ENCODE peak calls at places on chromosomes 13 and 19, in four cellular contexts. V is cardiac muscle cell, H is activated B cell treated with CpG ODN at 0.5 μM for 24 hours, K is Peyer's patch. L is an unnamed sample.

GRCh38 chr13:49976314-49977258 is 20.3 kb upstream of the TRIM13 start:
- DNase-seq in V (peak), H (peak), K (peak), L (peak)

GRCh38 chr13:35785563-35786327 is 309.3 kb upstream of the MAB21L1 start:
- DNase-seq in V (no peak), H (no peak), K (no peak), L (no peak)

GRCh38 chr13:83881917-83882625 is at the start of gene SLITRK1:
- DNase-seq in V (peak), H (no peak), K (no peak), L (peak)

GRCh38 chr19:55046975-55047622 is 9.0 kb upstream of the GP6 start:
- DNase-seq in V (no peak), H (no peak), K (no peak), L (no peak)

GRCh38 chr13:109874444-109874920 is 88.1 kb upstream of the IRS2 start:
- DNase-seq in V (no peak), H (no peak), K (no peak), L (no peak)

GRCh38 chr19:47039239-47039874 is 9.1 kb downstream of the TMEM160 start:
- DNase-seq in V (no peak), H (no peak), K (no peak), L (no peak)

GRCh38 chr13:24222756-24223155 is 62.2 kb downstream of the SPATA13 start:
- DNase-seq in V (no peak), H (no peak), K (no peak), L (no peak)

GRCh38 chr13:59690857-59691500 is 472.7 kb downstream of the DIAPH3 start:
- DNase-seq in V (no peak), H (no peak), K (no peak), L (no peak)

GRCh38 chr19:13430790-13431582 is 75.3 kb downstream of the CACNA1A start:
- DNase-seq in V (peak), H (peak), K (no peak), L (peak)

GRCh38 chr19:3963458-3964255 is 7.2 kb downstream of the DAPK3 start:
- DNase-seq in V (no peak), H (no peak), K (no peak), L (no peak)

GRCh38 chr13:46844431-46844830 is 47.5 kb upstream of the ESD start:
- DNase-seq in V (no peak), H (no peak), K (no peak), L (no peak)

GRCh38 chr19:52211926-52212571 is 22.2 kb downstream of the PPP2R1A start:
- DNase-seq in V (no peak), H (no peak), K (no peak), L (no peak)

GRCh38 chr13:69828527-69828926 is 279.1 kb upstream of the ATXN8OS start:
- DNase-seq in V (no peak), H (no peak), K (no peak), L (no peak)

GRCh38 chr13:102922184-102922583 is 76.4 kb downstream of the ERCC5 start:
- DNase-seq in V (no peak), H (no peak), K (no peak), L (no peak)

GRCh38 chr13:30790592-30790991 is 55.2 kb downstream of the ALOX5AP start:
- DNase-seq in V (no peak), H (no peak), K (no peak), L (no peak)

GRCh38 chr19:45049073-45049736 is 10.4 kb downstream of the CLASRP start:
- DNase-seq in V (no peak), H (no peak), K (no peak), L (no peak)

GRCh38 chr13:75612354-75612753 is 23.8 kb upstream of the LMO7 start:
- DNase-seq in V (no peak), H (no peak), K (no peak), L (no peak)

GRCh38 chr19:11295665-11296245 is at the start of gene TSPAN16:
- DNase-seq in V (no peak), H (no peak), K (no peak), L (no peak)

GRCh38 chr19:42441047-42441440 is 1.7 kb downstream of the CXCL17 start:
- DNase-seq in V (no peak), H (no peak), K (no peak), L (no peak)

GRCh38 chr13:41465215-41465907 is 8.0 kb downstream of the RGCC start:
- DNase-seq in V (peak), H (peak), K (peak), L (no peak)

GRCh38 chr19:2887391-2887914 is 13.3 kb upstream of the ZNF57 start:
- DNase-seq in V (peak), H (peak), K (no peak), L (peak)
- TF ChIP-seq CTCF in V (peak), H (no peak), K (peak), L (peak)

GRCh38 chr19:56120371-56121179 is 520 bp downstream of the ZNF787 start:
- DNase-seq in V (peak), H (peak), K (peak), L (peak)
- TF ChIP-seq CTCF in V (peak), H (no peak), K (peak), L (no peak)

GRCh38 chr13:33541962-33542308 is 256.4 kb upstream of the STARD13 start:
- DNase-seq in V (no peak), H (no peak), K (no peak), L (no peak)

GRCh38 chr13:33542309-33543088 is 256.9 kb upstream of the STARD13 start:
- DNase-seq in V (peak), H (peak), K (peak), L (peak)

GRCh38 chr13:33543089-33543459 is 257.5 kb upstream of the STARD13 start:
- DNase-seq in V (no peak), H (no peak), K (no peak), L (no peak)

GRCh38 chr13:33544308-33544707 is 258.8 kb upstream of the STARD13 start:
- DNase-seq in V (no peak), H (no peak), K (no peak), L (no peak)

DNA sequence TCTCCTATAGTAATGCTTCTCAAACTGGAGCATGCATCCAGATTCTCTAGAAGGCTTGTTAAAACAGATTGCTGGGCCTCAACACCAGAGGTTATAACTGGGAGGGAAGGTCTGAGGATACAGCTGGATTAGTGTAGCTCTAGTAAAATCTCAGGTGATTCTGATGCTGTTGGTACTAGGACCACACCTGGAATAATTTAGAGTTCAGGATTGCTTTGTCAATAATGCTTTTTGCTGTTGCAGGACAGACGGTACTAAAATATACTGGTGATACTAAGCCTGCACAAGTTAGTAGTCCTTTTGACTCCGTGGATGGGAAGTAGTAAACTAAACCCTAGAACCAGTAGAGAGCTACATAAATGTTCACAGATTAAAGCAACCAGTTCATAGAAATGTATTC is 258.1 kb upstream of the STARD13 start:
- DNase-seq in V (no peak), H (no peak), K (no peak), L (no peak)
- TF ChIP-seq CTCF in V (no peak), H (no peak), K (no peak), L (no peak)

GRCh38 chr13:42815686-42816085 is 34.3 kb downstream of the FAM216B start:
- DNase-seq in V (peak), H (no peak), K (no peak), L (no peak)

GRCh38 chr13:42814868-42815267 is 33.5 kb downstream of the FAM216B start:
- DNase-seq in V (peak), H (no peak), K (no peak), L (no peak)

GRCh38 chr13:42820450-42820849 is 39.1 kb downstream of the FAM216B start:
- DNase-seq in V (peak), H (no peak), K (no peak), L (no peak)

GRCh38 chr13:42819712-42820111 is 38.3 kb downstream of the FAM216B start:
- DNase-seq in V (peak), H (no peak), K (no peak), L (no peak)

DNA sequence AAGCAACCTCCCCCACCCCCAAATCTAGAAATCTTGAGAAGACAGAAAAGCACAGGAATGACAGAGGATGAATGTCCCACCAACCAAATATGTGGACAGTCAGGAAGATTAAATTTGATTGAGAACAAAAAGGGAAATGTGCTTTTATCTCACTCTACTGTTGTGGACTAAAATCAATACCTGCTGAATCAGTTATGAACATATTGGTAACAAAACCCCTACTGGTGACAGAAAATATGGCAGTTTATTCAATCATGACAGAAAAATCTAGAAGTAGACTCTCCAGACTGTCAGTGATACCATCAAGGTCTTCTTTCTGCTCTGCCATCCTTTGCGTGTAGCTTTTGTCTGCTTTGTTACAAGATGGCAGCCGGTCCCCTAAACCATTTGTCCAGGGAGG is 35.2 kb downstream of the FAM216B start:
- DNase-seq in V (no peak), H (no peak), K (no peak), L (no peak)
- TF ChIP-seq CTCF in V (no peak), H (no peak), K (no peak), L (no peak)

DNA sequence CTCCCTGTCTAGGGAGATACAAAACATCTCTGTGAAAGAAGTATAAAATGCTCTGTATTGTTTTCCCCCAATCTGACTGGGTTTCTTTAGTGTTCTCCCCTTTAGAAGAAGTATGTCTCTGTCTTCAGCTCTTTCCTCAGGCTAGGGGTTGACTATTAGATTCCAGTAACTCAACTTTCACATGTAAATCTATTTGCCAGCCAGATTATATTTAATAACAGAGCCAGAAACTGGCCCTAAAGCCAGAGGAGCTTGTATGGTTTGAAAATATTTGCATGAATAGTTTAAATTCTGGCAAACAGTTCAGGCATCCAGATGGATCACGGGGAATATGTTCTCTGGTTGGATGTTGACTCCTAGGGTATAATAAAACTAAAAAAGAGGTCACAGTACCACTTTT is 22.3 kb upstream of the CYSLTR2 start:
- DNase-seq in V (peak), H (no peak), K (no peak), L (no peak)
- TF ChIP-seq CTCF in V (no peak), H (no peak), K (no peak), L (no peak)

DNA sequence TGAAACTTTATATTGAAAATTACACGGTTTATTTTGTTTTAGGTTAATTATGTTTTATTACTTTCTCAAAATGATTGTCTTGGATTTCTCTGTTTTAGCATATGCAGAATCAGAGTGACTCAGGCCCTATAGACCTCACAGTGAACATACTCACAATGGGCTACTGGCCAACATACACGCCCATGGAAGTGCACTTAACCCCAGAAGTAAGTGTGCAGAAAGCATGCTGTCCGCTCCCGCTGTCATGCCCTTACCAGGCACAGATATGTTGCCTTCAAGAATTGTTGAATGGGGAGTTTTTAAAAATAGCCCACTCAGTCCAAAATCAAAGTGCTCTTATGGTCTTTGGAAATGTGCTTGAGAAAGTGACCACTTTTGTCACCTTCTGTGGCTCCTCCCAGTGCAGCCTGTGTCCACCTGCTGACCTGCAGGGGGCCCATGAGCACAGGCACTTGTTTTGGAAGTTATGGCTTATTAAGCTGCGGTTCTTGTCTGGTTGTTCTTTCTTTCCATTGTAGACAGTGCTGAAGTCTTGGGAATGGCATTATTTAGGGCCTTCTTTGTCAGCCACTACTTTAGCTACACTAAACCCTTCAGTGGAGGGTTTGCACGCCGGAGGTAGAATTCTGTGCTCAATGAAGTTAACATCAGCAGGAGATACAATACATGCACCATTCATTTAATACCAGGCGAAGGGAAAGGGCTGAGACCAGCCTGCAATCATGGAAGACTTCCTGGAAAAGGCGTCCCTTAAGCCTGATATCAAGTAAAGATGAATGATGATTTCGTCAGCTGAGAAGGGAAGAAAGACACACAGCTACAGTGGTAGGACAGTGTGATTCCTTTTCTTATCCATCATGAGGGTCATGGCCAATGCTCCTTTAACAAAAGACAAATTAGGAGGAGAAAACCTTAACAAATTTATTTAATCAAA is 36.7 kb downstream of the CUL4A start:
- DNase-seq in V (peak), H (no peak), K (no peak), L (peak)
- TF ChIP-seq CTCF in V (peak), H (no peak), K (no peak), L (peak)

GRCh38 chr19:23758187-23759074 is at the start of gene ZNF681:
- DNase-seq in V (peak), H (peak), K (peak), L (peak)
- TF ChIP-seq CTCF in V (peak), H (no peak), K (no peak), L (no peak)